ENCODE peak calls at places on chromosome 6, in six cellular contexts. Z is Peyer's patch, B is ovary, E is HCT116, D is stomach, L is adrenal gland. R is an unnamed sample.

GRCh38 chr6:141700836-141701235 is 431.9 kb upstream of the GJE1 start:
- DNase-seq in Z (no peak), B (no peak), D (no peak), E (no peak), L (no peak), R (no peak)

GRCh38 chr6:169863149-169863525 is 111.7 kb downstream of the ERMARD start:
- DNase-seq in B (no peak), L (no peak), D (peak; percentile 21), E (no peak), Z (no peak), R (no peak)

GRCh38 chr6:139376604-139377218 is 2.3 kb upstream of the CITED2 start:
- DNase-seq in Z (no peak), E (no peak), D (peak; percentile 82), L (peak; percentile 96), B (peak; percentile 87), R (peak; percentile 63)

GRCh38 chr6:161543910-161544309 is 270.0 kb upstream of the AGPAT4 start:
- DNase-seq in L (no peak), B (no peak), E (no peak), D (no peak), Z (no peak), R (no peak)

GRCh38 chr6:21005816-21006553 is 471.7 kb downstream of the CDKAL1 start:
- DNase-seq in D (no peak), Z (no peak), E (peak; percentile 85), B (no peak), L (no peak), R (no peak)

GRCh38 chr6:37074053-37074827 is 68.8 kb downstream of the FGD2 start:
- DNase-seq in B (no peak), E (no peak), Z (no peak), L (no peak), D (no peak), R (no peak)

GRCh38 chr6:35500782-35501181 is 3.9 kb upstream of the TEAD3 start:
- DNase-seq in B (no peak), Z (no peak), L (no peak), D (no peak), E (no peak), R (no peak)

GRCh38 chr6:134936927-134937326 is 13.0 kb downstream of the ALDH8A1 start:
- DNase-seq in B (no peak), D (no peak), E (no peak), Z (no peak), L (no peak), R (no peak)

GRCh38 chr6:96853083-96853482 is 15.8 kb upstream of the GPR63 start:
- DNase-seq in L (no peak), Z (no peak), E (no peak), B (no peak), D (no peak), R (no peak)

GRCh38 chr6:68876792-68877493 is 241.9 kb downstream of the ADGRB3 start:
- DNase-seq in L (no peak), B (no peak), D (no peak), Z (no peak), E (no peak), R (no peak)

GRCh38 chr6:55963301-55963700 is 87.9 kb upstream of the BMP5 start:
- DNase-seq in D (no peak), Z (no peak), L (no peak), B (no peak), E (peak; percentile 18), R (no peak)

GRCh38 chr6:1062786-1063545 is 248.9 kb upstream of the FOXQ1 start:
- DNase-seq in B (no peak), E (no peak), L (no peak), Z (no peak), D (no peak), R (no peak)
- H3K4me1 ChIP-seq in B (no peaks in the 10 kb centered on the region), E (no peaks in the 10 kb centered on the region), L (no peaks in the 10 kb centered on the region), Z (no peaks in the 10 kb centered on the region), D (peaks cover 8% of the 10 kb centered on the region), R (no peaks in the 10 kb centered on the region)

DNA sequence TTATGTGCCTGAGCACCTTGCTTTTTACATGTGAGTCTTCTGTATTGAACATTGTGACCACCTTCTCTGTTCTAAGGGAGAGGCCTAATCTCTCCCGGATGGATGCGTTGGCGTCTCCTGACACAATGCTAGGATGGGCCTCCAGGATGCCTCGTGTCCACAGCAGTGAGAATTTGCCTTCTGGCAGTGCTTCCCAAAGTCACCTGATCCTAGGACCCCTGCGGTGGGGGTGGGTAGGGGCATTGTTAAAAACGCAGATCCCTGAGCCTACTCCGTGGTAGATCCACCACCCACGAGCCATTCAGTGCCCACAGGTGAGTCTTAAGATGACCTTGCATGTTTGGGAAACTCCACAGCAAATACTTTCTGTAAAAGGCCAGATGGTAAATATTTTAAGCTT is 106.8 kb upstream of the IYD start:
- DNase-seq in L (no peak), E (no peak), D (no peak), B (no peak), Z (no peak), R (no peak)
- H3K4me3 ChIP-seq in L (no peak overlapping the region), E (no peak overlapping the region), D (no peak overlapping the region), B (no peak overlapping the region), Z (no peak overlapping the region), R (no peak overlapping the region)

DNA sequence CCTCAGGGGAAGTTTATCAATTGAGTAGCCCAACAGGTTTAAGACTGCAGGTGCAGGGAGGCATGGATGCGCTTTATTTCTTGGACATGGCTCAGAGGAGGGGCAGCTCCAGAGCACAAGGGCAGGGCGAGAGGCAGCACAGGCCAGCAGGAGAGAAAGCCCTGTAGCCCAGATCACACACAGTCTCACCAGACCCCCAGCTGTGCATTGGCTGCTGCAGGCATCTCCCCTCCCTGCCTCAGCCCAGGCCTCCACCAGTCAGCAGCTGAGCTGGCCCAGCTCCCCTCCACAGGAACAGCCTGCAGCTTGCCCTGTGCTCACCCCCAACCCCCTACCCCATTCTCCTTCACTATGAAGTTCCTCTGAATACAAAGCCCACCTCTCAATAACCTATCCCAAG is 24.7 kb downstream of the MRPL14 start:
- DNase-seq in L (no peak), D (no peak), E (no peak), Z (no peak), B (no peak), R (no peak)
- TF ChIP-seq POLR2A in L (no peak), D (no peak), E (no peak), Z (no peak), B (no peak), R (no peak)

DNA sequence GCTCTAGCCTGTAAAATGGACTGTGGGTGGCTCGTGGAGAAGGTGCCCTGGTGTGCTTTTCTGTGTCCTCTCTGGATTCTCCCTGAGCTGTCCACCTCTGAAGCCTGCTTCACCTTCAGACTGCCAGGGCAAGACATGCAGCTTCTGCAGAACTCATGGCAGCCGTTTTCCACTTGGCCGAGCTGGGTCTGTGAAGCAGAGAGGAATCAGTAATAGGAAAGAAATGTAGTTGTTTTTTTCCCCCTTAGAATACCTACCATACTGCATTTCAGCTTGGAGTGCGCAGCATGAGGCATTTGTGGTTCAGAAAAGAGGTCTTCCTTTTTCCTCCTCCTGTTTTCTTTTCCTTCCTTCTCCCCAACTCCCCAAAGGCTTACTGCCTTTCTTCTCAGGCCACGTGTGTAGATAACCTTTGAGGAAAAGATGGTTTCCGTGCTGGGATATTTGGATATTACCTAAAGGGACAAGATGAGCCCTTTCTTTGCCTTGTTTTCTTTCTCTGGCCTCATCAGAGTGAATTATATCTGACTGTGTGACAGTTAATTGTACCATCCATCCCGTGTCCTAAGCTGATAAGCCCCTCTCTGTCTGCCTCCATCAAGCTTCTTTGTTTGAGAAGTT is 39.4 kb downstream of the RREB1 start:
- DNase-seq in Z (no peak), B (no peak), L (no peak), E (no peak), D (no peak), R (no peak)
- H3K4me1 ChIP-seq in Z (peaks cover 8% of the 10 kb centered on the region), B (peaks cover 18% of the 10 kb centered on the region), L (peaks cover 71% of the 10 kb centered on the region), E (peaks cover 16% of the 10 kb centered on the region), D (peaks cover 90% of the 10 kb centered on the region), R (peaks cover 20% of the 10 kb centered on the region)